ENCODE peak calls at places on chromosomes 7 and 10, in seven cellular contexts. S is tibial artery, G is HepG2, Q is kidney, B is suprapubic skin, O is mucosa of descending colon, T is colonic mucosa. U is an unnamed sample.

GRCh38 chr7:139699640-139700504 is 77.9 kb downstream of the HIPK2 start:
- DNase-seq in S (peak; percentile 62), G (no peak), Q (no peak), B (no peak), O (no peak), T (no peak), U (no peak)

GRCh38 chr10:60209874-60210584 is 179.6 kb downstream of the ANK3 start:
- DNase-seq in S (no peak), G (no peak), Q (no peak), B (no peak), O (no peak), T (no peak), U (no peak)

GRCh38 chr7:82210422-82211184 is 233.0 kb downstream of the CACNA2D1 start:
- DNase-seq in S (no peak), G (no peak), Q (no peak), B (no peak), O (no peak), T (no peak), U (no peak)

GRCh38 chr10:77905086-77905735 is 21.3 kb downstream of the DLG5 start:
- DNase-seq in S (no peak), G (no peak), Q (no peak), B (no peak), O (no peak), T (no peak), U (no peak)

GRCh38 chr7:27277628-27278027 is 35.0 kb downstream of the EVX1 start:
- DNase-seq in S (no peak), G (peak; percentile 35), Q (no peak), B (no peak), O (no peak), T (peak; percentile 80), U (no peak)

GRCh38 chr10:92760609-92761008 is 70.9 kb downstream of the HHEX start:
- DNase-seq in S (no peak), G (no peak), Q (no peak), B (no peak), O (no peak), T (no peak), U (no peak)

GRCh38 chr7:1512781-1513656 is 8.8 kb upstream of the INTS1 start:
- DNase-seq in S (peak; percentile 97), G (no peak), Q (no peak), B (peak; percentile 84), O (peak; percentile 66), T (no peak), U (peak; percentile 72)

GRCh38 chr7:88204525-88205103 is 15.2 kb downstream of the SRI start:
- DNase-seq in S (no peak), G (no peak), Q (no peak), B (no peak), O (no peak), T (no peak), U (no peak)

GRCh38 chr7:102289051-102289450 is 2.4 kb downstream of the SH2B2 start:
- DNase-seq in S (no peak), G (no peak), Q (no peak), B (peak; percentile 50), O (no peak), T (no peak), U (no peak)

GRCh38 chr7:30596043-30596641 is 1.5 kb downstream of the GARS1 start:
- DNase-seq in S (no peak), G (peak; percentile 42), Q (no peak), B (no peak), O (no peak), T (peak; percentile 51), U (peak; percentile 54)

GRCh38 chr10:26367771-26368170 is 70.4 kb upstream of the APBB1IP start:
- DNase-seq in S (no peak), G (peak; percentile 19), Q (no peak), B (no peak), O (no peak), T (no peak), U (peak; percentile 58)

GRCh38 chr10:118590334-118590733 is 5.1 kb downstream of the PRLHR start:
- DNase-seq in S (no peak), G (no peak), Q (no peak), B (no peak), O (no peak), T (no peak), U (peak; percentile 81)

GRCh38 chr7:47937711-47938573 is 10.3 kb downstream of the PKD1L1 start:
- DNase-seq in S (no peak), G (no peak), Q (no peak), B (no peak), O (no peak), T (no peak), U (no peak)

GRCh38 chr7:101586078-101586941 is 42.8 kb downstream of the MYL10 start:
- DNase-seq in S (no peak), G (no peak), Q (peak; percentile 32), B (no peak), O (no peak), T (peak; percentile 83), U (no peak)

GRCh38 chr10:11625019-11625735 is 13.7 kb upstream of the USP6NL start:
- DNase-seq in S (no peak), G (no peak), Q (no peak), B (no peak), O (no peak), T (no peak), U (no peak)

GRCh38 chr7:116500071-116500853 is 724 bp downstream of the CAV2 start:
- DNase-seq in S (peak; percentile 71), G (no peak), Q (no peak), B (no peak), O (no peak), T (peak; percentile 26), U (peak; percentile 71)

GRCh38 chr10:6333086-6333485 is 130.4 kb downstream of the PFKFB3 start:
- DNase-seq in S (no peak), G (no peak), Q (no peak), B (no peak), O (no peak), T (no peak), U (no peak)

GRCh38 chr10:113020838-113021237 is 70.8 kb downstream of the TCF7L2 start:
- DNase-seq in S (no peak), G (peak; percentile 11), Q (no peak), B (no peak), O (no peak), T (no peak), U (peak; percentile 44)

GRCh38 chr10:113022265-113022664 is 72.2 kb downstream of the TCF7L2 start:
- DNase-seq in S (no peak), G (no peak), Q (no peak), B (no peak), O (no peak), T (no peak), U (peak; percentile 23)

GRCh38 chr10:113021268-113022028 is 71.4 kb downstream of the TCF7L2 start:
- DNase-seq in S (peak; percentile 87), G (no peak), Q (no peak), B (no peak), O (no peak), T (no peak), U (no peak)

GRCh38 chr10:113024930-113025329 is 74.9 kb downstream of the TCF7L2 start:
- DNase-seq in S (no peak), G (no peak), Q (no peak), B (no peak), O (no peak), T (no peak), U (no peak)

GRCh38 chr10:113023017-113023416 is 73.0 kb downstream of the TCF7L2 start:
- DNase-seq in S (no peak), G (no peak), Q (no peak), B (no peak), O (no peak), T (no peak), U (no peak)
- H3K4me1 ChIP-seq in S (no peaks in the 10 kb centered on the region), G (peaks cover 73% of the 10 kb centered on the region), Q (peaks cover 55% of the 10 kb centered on the region), B (peaks cover 58% of the 10 kb centered on the region), O (peaks cover 38% of the 10 kb centered on the region), T (peaks cover 17% of the 10 kb centered on the region), U (peaks cover 40% of the 10 kb centered on the region)

DNA sequence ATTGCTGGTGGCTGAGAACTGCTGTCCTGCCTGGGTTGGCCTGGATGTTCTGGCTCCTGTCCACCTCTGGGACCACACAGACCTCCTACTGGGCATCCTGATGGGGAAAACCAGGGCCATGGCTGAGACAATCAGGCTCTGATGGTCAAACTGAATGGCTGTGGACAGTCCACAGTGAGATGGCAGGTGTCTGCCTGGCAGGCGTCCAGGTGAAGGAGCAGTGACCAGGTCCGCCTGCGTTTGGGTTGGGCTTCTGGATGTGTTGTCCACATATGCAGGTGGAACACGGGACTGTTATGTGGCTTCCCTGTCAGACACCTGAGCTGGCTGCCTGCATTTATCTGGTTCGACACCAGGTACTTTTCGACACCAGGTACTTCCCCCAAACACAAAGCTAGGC is 241.7 kb downstream of the BUB3 start:
- DNase-seq in S (no peak), G (no peak), Q (no peak), B (no peak), O (no peak), T (no peak), U (no peak)
- H3K4me3 ChIP-seq in S (no peak overlapping the region), G (no peak overlapping the region), Q (no peak overlapping the region), B (no peak overlapping the region), O (no peak overlapping the region), T (no peak overlapping the region), U (no peak overlapping the region)

GRCh38 chr7:99313204-99313573 is 12.5 kb upstream of the ARPC1A start:
- DNase-seq in S (no peak), G (no peak), Q (no peak), B (no peak), O (no peak), T (no peak), U (no peak)
- TF ChIP-seq CTCF in S (no peak), G (no peak), Q (no peak), B (no peak), O (no peak), T (peak; percentile 23), U (no peak)

GRCh38 chr10:70167246-70167645 is 3.1 kb downstream of the SAR1A start:
- DNase-seq in S (no peak), G (no peak), Q (no peak), B (no peak), O (no peak), T (no peak), U (no peak)
- H3K4me1 ChIP-seq in S (peaks cover 3% of the 10 kb centered on the region), G (peaks cover 80% of the 10 kb centered on the region), Q (no peaks in the 10 kb centered on the region), B (peaks cover 47% of the 10 kb centered on the region), O (peaks cover 14% of the 10 kb centered on the region), T (peaks cover 12% of the 10 kb centered on the region), U (peaks cover 16% of the 10 kb centered on the region)

GRCh38 chr10:19815036-19815435 is 1.2 kb upstream of the PLXDC2 start:
- DNase-seq in S (no peak), G (no peak), Q (no peak), B (no peak), O (no peak), T (no peak), U (no peak)
- H3K4me3 ChIP-seq in S (peak overlapping the region; percentile 77), G (peak overlapping the region; percentile 64), Q (peak overlapping the region; percentile 98), B (peak overlapping the region; percentile 93), O (no peak overlapping the region), T (peak overlapping the region; percentile 68), U (peak overlapping the region; percentile 85)

DNA sequence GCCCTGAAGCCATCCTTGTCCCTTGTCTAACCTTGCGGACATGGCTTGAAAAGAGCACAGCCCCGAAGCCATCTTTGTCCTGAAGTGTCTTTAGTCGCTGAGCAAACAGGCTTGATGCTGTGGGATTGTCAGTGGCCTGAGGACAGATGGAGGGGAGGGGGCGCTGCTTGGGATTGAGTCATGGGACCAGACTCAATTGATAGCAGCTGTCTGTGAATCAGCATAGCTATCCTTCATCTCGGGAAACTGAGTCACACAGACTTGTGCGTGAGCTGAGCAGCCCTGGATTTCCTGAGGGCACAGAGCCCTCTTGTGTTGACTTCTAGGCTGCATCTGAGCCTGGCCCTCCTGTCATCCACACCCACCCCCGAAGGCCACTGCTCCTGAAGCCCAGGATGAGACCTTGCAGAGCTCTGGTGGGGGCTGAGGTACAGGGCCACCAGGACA is 14.4 kb downstream of the MYO1G start:
- DNase-seq in S (no peak), G (no peak), Q (no peak), B (peak; percentile 58), O (no peak), T (no peak), U (no peak)
- TF ChIP-seq CTCF in S (no peak), G (peak; percentile 59), Q (no peak), B (no peak), O (no peak), T (no peak), U (peak; percentile 44)

GRCh38 chr7:131057015-131057518 is 270.6 kb upstream of the MKLN1 start:
- DNase-seq in S (no peak), G (peak; percentile 89), Q (no peak), B (no peak), O (no peak), T (peak; percentile 45), U (no peak)
- H3K4me1 ChIP-seq in S (no peaks in the 10 kb centered on the region), G (peaks cover 65% of the 10 kb centered on the region), Q (no peaks in the 10 kb centered on the region), B (peaks cover 45% of the 10 kb centered on the region), O (peaks cover 39% of the 10 kb centered on the region), T (peaks cover 10% of the 10 kb centered on the region), U (peaks cover 15% of the 10 kb centered on the region)